ENCODE peak calls at places on chromosome 17, in ten cellular contexts. C is activated naive CD8-positive, alpha-beta T cell treated with anti-CD3 and anti-CD28 coated beads for 36 hours; E is progenitor cell of endocrine pancreas; U is endothelial cell; J is A549; I is uterus; K is putamen; A is breast epithelium; Y is pons; G is NCI-H460. Z is an unnamed sample.

GRCh38 chr17:48002208-48002919 is 31.5 kb downstream of the CDK5RAP3 start:
- DNase-seq in C (no peak), E (no peak), U (no peak), J (peak), I (no peak), K (peak), A (no peak), Y (peak), G (peak), Z (peak)

GRCh38 chr17:50137050-50137449 is 7.1 kb upstream of the SAMD14 start:
- DNase-seq in C (no peak), E (no peak), U (no peak), J (no peak), I (no peak), K (peak), A (no peak), Y (no peak), G (no peak), Z (no peak)

GRCh38 chr17:79798296-79799173 is 1.7 kb upstream of the CBX8 start:
- DNase-seq in C (no peak), E (no peak), U (no peak), J (no peak), I (no peak), K (no peak), A (no peak), Y (no peak), G (no peak), Z (no peak)

GRCh38 chr17:5912927-5913565 is 157.1 kb upstream of the WSCD1 start:
- DNase-seq in C (no peak), E (no peak), U (no peak), J (no peak), I (no peak), K (peak), A (no peak), Y (peak), G (no peak), Z (no peak)

GRCh38 chr17:64081802-64082799 is 47.8 kb downstream of the ERN1 start:
- DNase-seq in C (peak), E (no peak), U (peak), J (peak), I (no peak), K (no peak), A (no peak), Y (no peak), G (peak), Z (no peak)

GRCh38 chr17:6639014-6639650 is 1.4 kb downstream of the KIAA0753 start:
- DNase-seq in C (peak), E (no peak), U (no peak), J (no peak), I (no peak), K (no peak), A (no peak), Y (no peak), G (no peak), Z (no peak)

GRCh38 chr17:44308320-44308818 is at the start of gene RUNDC3A:
- DNase-seq in C (peak), E (peak), U (peak), J (peak), I (peak), K (peak), A (peak), Y (peak), G (peak), Z (peak)

GRCh38 chr17:38322156-38322779 is 21.5 kb downstream of the GPR179 start:
- DNase-seq in C (peak), E (peak), U (peak), J (peak), I (peak), K (peak), A (no peak), Y (no peak), G (peak), Z (peak)

GRCh38 chr17:61429274-61429673 is 22.9 kb upstream of the TBX4 start:
- DNase-seq in C (no peak), E (no peak), U (no peak), J (no peak), I (no peak), K (no peak), A (no peak), Y (no peak), G (no peak), Z (no peak)

GRCh38 chr17:30346211-30346831 is 12.5 kb upstream of the TMIGD1 start:
- DNase-seq in C (no peak), E (no peak), U (no peak), J (no peak), I (no peak), K (no peak), A (no peak), Y (no peak), G (no peak), Z (peak)

GRCh38 chr17:35797918-35798317 is 2.5 kb upstream of the MMP28 start:
- DNase-seq in C (no peak), E (no peak), U (no peak), J (no peak), I (no peak), K (no peak), A (no peak), Y (no peak), G (no peak), Z (no peak)

GRCh38 chr17:20073056-20073979 is 64.2 kb downstream of the SPECC1 start:
- DNase-seq in C (peak), E (no peak), U (no peak), J (no peak), I (peak), K (no peak), A (no peak), Y (peak), G (no peak), Z (no peak)

GRCh38 chr17:33387406-33387805 is 94.3 kb upstream of the ASIC2 start:
- DNase-seq in C (no peak), E (no peak), U (no peak), J (no peak), I (no peak), K (no peak), A (no peak), Y (no peak), G (no peak), Z (no peak)

GRCh38 chr17:700504-701094 is 14.0 kb downstream of the VPS53 start:
- DNase-seq in C (no peak), E (no peak), U (no peak), J (peak), I (no peak), K (no peak), A (no peak), Y (peak), G (no peak), Z (peak)

GRCh38 chr17:19549746-19550623 is 16.3 kb downstream of the SLC47A1 start:
- DNase-seq in C (no peak), E (no peak), U (no peak), J (no peak), I (no peak), K (no peak), A (no peak), Y (no peak), G (no peak), Z (no peak)

GRCh38 chr17:64658931-64659330 is 3.2 kb downstream of the SMURF2 start:
- DNase-seq in C (no peak), E (no peak), U (no peak), J (peak), I (no peak), K (no peak), A (no peak), Y (no peak), G (no peak), Z (no peak)

GRCh38 chr17:82215095-82215971 is 2.7 kb upstream of the CCDC57 start:
- DNase-seq in C (no peak), E (no peak), U (no peak), J (peak), I (no peak), K (no peak), A (no peak), Y (no peak), G (no peak), Z (peak)

GRCh38 chr17:77372444-77373297 is 231.9 kb downstream of the SEC14L1 start:
- DNase-seq in C (peak), E (peak), U (peak), J (no peak), I (peak), K (no peak), A (no peak), Y (no peak), G (no peak), Z (peak)

GRCh38 chr17:64385187-64386083 is 5.2 kb downstream of the PECAM1 start:
- DNase-seq in C (peak), E (no peak), U (no peak), J (peak), I (peak), K (no peak), A (no peak), Y (no peak), G (no peak), Z (no peak)

GRCh38 chr17:8294814-8295316 is 335 bp downstream of the SLC25A35 start:
- DNase-seq in C (no peak), E (no peak), U (no peak), J (no peak), I (no peak), K (no peak), A (no peak), Y (no peak), G (no peak), Z (peak)

GRCh38 chr17:68706351-68706750 is 105.2 kb upstream of the FAM20A start:
- DNase-seq in C (no peak), E (no peak), U (no peak), J (no peak), I (no peak), K (no peak), A (no peak), Y (no peak), G (no peak), Z (no peak)

GRCh38 chr17:52384695-52385094 is 226.2 kb upstream of the CA10 start:
- DNase-seq in C (no peak), E (no peak), U (no peak), J (no peak), I (no peak), K (no peak), A (no peak), Y (no peak), G (no peak), Z (no peak)

GRCh38 chr17:83179378-83179777 is 100.0 kb downstream of the METRNL start:
- DNase-seq in C (no peak), E (no peak), U (no peak), J (no peak), I (peak), K (no peak), A (peak), Y (peak), G (no peak), Z (no peak)

GRCh38 chr17:49486012-49486641 is 9.0 kb upstream of the NGFR start:
- DNase-seq in C (no peak), E (no peak), U (peak), J (no peak), I (peak), K (no peak), A (no peak), Y (no peak), G (no peak), Z (peak)

GRCh38 chr17:56577810-56578209 is 15.7 kb upstream of the NOG start:
- DNase-seq in C (no peak), E (no peak), U (no peak), J (no peak), I (no peak), K (no peak), A (no peak), Y (no peak), G (no peak), Z (no peak)

GRCh38 chr17:82244413-82245140 is 15.7 kb downstream of the SLC16A3 start:
- DNase-seq in C (no peak), E (no peak), U (no peak), J (peak), I (peak), K (no peak), A (no peak), Y (no peak), G (no peak), Z (no peak)

GRCh38 chr17:27985306-27985705 is 57.2 kb upstream of the NLK start:
- DNase-seq in C (no peak), E (no peak), U (no peak), J (no peak), I (no peak), K (no peak), A (no peak), Y (no peak), G (no peak), Z (no peak)

GRCh38 chr17:42519546-42520444 is 16.2 kb upstream of the NAGLU start:
- DNase-seq in C (no peak), E (no peak), U (peak), J (peak), I (peak), K (peak), A (peak), Y (peak), G (peak), Z (peak)

GRCh38 chr17:65131946-65132345 is 5.2 kb upstream of the RGS9 start:
- DNase-seq in C (no peak), E (no peak), U (no peak), J (peak), I (no peak), K (no peak), A (no peak), Y (no peak), G (no peak), Z (no peak)

GRCh38 chr17:70622382-70623260 is 453.3 kb downstream of the KCNJ2 start:
- DNase-seq in C (no peak), E (peak), U (peak), J (peak), I (no peak), K (peak), A (no peak), Y (peak), G (peak), Z (peak)

GRCh38 chr17:43723697-43724359 is 34.8 kb downstream of the SOST start:
- DNase-seq in C (no peak), E (no peak), U (no peak), J (peak), I (no peak), K (no peak), A (no peak), Y (no peak), G (peak), Z (no peak)

GRCh38 chr17:58144801-58145200 is 3.4 kb upstream of the OR4D1 start:
- DNase-seq in C (no peak), E (no peak), U (no peak), J (no peak), I (no peak), K (no peak), A (no peak), Y (no peak), G (no peak), Z (no peak)

GRCh38 chr17:8320990-8321389 is 10.9 kb downstream of the ARHGEF15 start:
- DNase-seq in C (no peak), E (no peak), U (no peak), J (peak), I (no peak), K (no peak), A (no peak), Y (no peak), G (no peak), Z (no peak)

GRCh38 chr17:7835818-7836595 is 2.0 kb downstream of the KDM6B start:
- DNase-seq in C (no peak), E (no peak), U (peak), J (peak), I (peak), K (peak), A (peak), Y (peak), G (no peak), Z (no peak)

GRCh38 chr17:2067559-2067958 is 12.7 kb downstream of the HIC1 start:
- DNase-seq in C (no peak), E (no peak), U (no peak), J (no peak), I (peak), K (no peak), A (no peak), Y (no peak), G (no peak), Z (peak)

GRCh38 chr17:386145-386876 is 33.7 kb upstream of the RPH3AL start:
- DNase-seq in C (peak), E (peak), U (peak), J (peak), I (peak), K (no peak), A (peak), Y (no peak), G (peak), Z (peak)

GRCh38 chr17:70767102-70767701 is 597.9 kb downstream of the KCNJ2 start:
- DNase-seq in C (no peak), E (no peak), U (peak), J (peak), I (no peak), K (peak), A (no peak), Y (peak), G (peak), Z (peak)

GRCh38 chr17:19378416-19379293 is at the start of gene MAPK7:
- DNase-seq in C (no peak), E (no peak), U (no peak), J (no peak), I (no peak), K (no peak), A (peak), Y (no peak), G (no peak), Z (no peak)